ENCODE peak calls at places on chromosomes 6 and 20, in eight cellular contexts. T, R, F, S, U, N, Z and O are unnamed samples.

GRCh38 chr6:470901-471448 is 79.4 kb downstream of the IRF4 start:
- DNase-seq in U (no peak), S (no peak), Z (no peak), N (no peak), R (no peak), T (no peak), F (no peak), O (no peak)

GRCh38 chr6:72446427-72446826 is 175.4 kb upstream of the KCNQ5 start:
- DNase-seq in T (no peak), U (no peak), S (no peak), N (no peak), Z (no peak), F (peak; percentile 31), R (no peak), O (peak; percentile 12)

GRCh38 chr6:149316108-149316727 is 1.3 kb upstream of the TAB2 start:
- DNase-seq in S (no peak), N (no peak), Z (no peak), U (no peak), F (no peak), T (no peak), R (no peak), O (no peak)

GRCh38 chr6:73028893-73029450 is 196.3 kb downstream of the KHDC1L start:
- DNase-seq in T (no peak), F (no peak), R (no peak), Z (no peak), S (no peak), N (peak; percentile 12), U (peak; percentile 11), O (no peak)

GRCh38 chr6:15662246-15663056 is at the start of gene DTNBP1:
- DNase-seq in U (peak; percentile 69), N (peak; percentile 60), S (peak; percentile 17), T (peak; percentile 82), R (peak; percentile 30), Z (peak; percentile 9), F (peak; percentile 32), O (peak; percentile 63)

GRCh38 chr6:151154418-151154817 is 85.3 kb upstream of the AKAP12 start:
- DNase-seq in N (no peak), S (peak; percentile 24), F (peak; percentile 41), Z (no peak), R (no peak), T (no peak), U (no peak), O (peak; percentile 15)

GRCh38 chr6:137738197-137738596 is 128.9 kb upstream of the TNFAIP3 start:
- DNase-seq in Z (peak; percentile 91), R (no peak), N (no peak), T (no peak), S (peak; percentile 70), U (no peak), F (peak; percentile 93), O (peak; percentile 74)

GRCh38 chr6:115404451-115404850 is 656.2 kb downstream of the FRK start:
- DNase-seq in R (no peak), F (no peak), N (no peak), S (no peak), T (no peak), U (no peak), Z (no peak), O (no peak)

GRCh38 chr20:45312241-45312640 is 4.1 kb upstream of the MATN4 start:
- DNase-seq in R (no peak), S (no peak), Z (no peak), N (no peak), F (no peak), U (no peak), T (no peak), O (no peak)

GRCh38 chr6:26202811-26203583 is 115.8 kb downstream of the HFE start:
- DNase-seq in T (no peak), N (no peak), R (no peak), U (no peak), F (no peak), Z (no peak), S (no peak), O (no peak)

GRCh38 chr20:33871362-33871761 is 60.2 kb downstream of the CHMP4B start:
- DNase-seq in T (no peak), F (no peak), S (peak; percentile 69), U (no peak), R (no peak), Z (no peak), N (no peak), O (no peak)

GRCh38 chr20:461254-462198 is 807 bp downstream of the TBC1D20 start:
- DNase-seq in N (peak; percentile 50), F (peak; percentile 59), S (peak; percentile 35), Z (peak; percentile 34), R (no peak), U (peak; percentile 32), T (peak; percentile 42), O (peak; percentile 59)

GRCh38 chr20:18983796-18984195 is 170.2 kb downstream of the SCP2D1 start:
- DNase-seq in N (no peak), R (peak; percentile 70), S (no peak), F (no peak), Z (no peak), U (peak; percentile 91), T (no peak), O (no peak)

GRCh38 chr6:35368038-35368887 is 25.9 kb downstream of the PPARD start:
- DNase-seq in Z (peak; percentile 85), R (no peak), T (no peak), N (no peak), S (peak; percentile 95), U (no peak), F (peak; percentile 72), O (peak; percentile 73)

GRCh38 chr6:45718901-45719300 is 296.8 kb downstream of the CLIC5 start:
- DNase-seq in F (peak; percentile 71), T (no peak), R (no peak), Z (peak; percentile 64), N (no peak), U (no peak), S (peak; percentile 60), O (peak; percentile 58)

GRCh38 chr6:125858427-125859320 is 67.9 kb downstream of the NCOA7 start:
- DNase-seq in S (peak; percentile 70), Z (peak; percentile 55), U (peak; percentile 30), N (peak; percentile 86), T (no peak), F (peak; percentile 80), R (no peak), O (peak; percentile 84)

GRCh38 chr20:54123587-54124180 is 50.1 kb downstream of the CYP24A1 start:
- DNase-seq in R (no peak), T (no peak), Z (peak; percentile 99), S (peak; percentile 87), N (no peak), F (peak; percentile 99), U (no peak), O (peak; percentile 99)

GRCh38 chr6:16092990-16093389 is 35.9 kb upstream of the MYLIP start:
- DNase-seq in N (no peak), U (no peak), T (no peak), Z (no peak), S (no peak), R (no peak), F (no peak), O (no peak)

GRCh38 chr20:50649587-50649986 is 41.8 kb downstream of the RIPOR3 start:
- DNase-seq in F (no peak), T (no peak), S (no peak), R (no peak), N (no peak), U (no peak), Z (no peak), O (no peak)

GRCh38 chr20:4457566-4458543 is 263.9 kb upstream of the PRND start:
- DNase-seq in Z (no peak), N (no peak), F (no peak), T (no peak), S (no peak), R (no peak), U (no peak), O (no peak)

GRCh38 chr6:91166271-91166670 is 579.4 kb upstream of the MAP3K7 start:
- DNase-seq in R (no peak), T (no peak), U (no peak), F (no peak), Z (peak; percentile 42), N (no peak), S (no peak), O (no peak)